ENCODE peak calls at places on chromosomes 3 and 15, in nine cellular contexts. B is thyroid gland, X is tibial nerve, Q is testis, N is right lobe of liver, R is body of pancreas, V is sigmoid colon, K is IMR-90, E is uterus. D is an unnamed sample.

GRCh38 chr3:180183346-180183745 is 146.6 kb upstream of the PEX5L start:
- DNase-seq in E (no peak), B (no peak), Q (no peak), X (no peak), N (no peak), V (no peak), K (no peak), R (no peak), D (no peak)

GRCh38 chr3:194148383-194148782 is 12.4 kb downstream of the HES1 start:
- DNase-seq in X (peak; percentile 45), K (peak; percentile 34), N (peak; percentile 84), R (no peak), Q (no peak), E (no peak), B (peak; percentile 51), V (no peak), D (no peak)

GRCh38 chr3:61589856-61590255 is 28.5 kb downstream of the PTPRG start:
- DNase-seq in B (no peak), N (no peak), E (no peak), Q (no peak), R (no peak), K (peak; percentile 82), V (no peak), X (no peak), D (no peak)

GRCh38 chr3:195769551-195769950 is 42.2 kb downstream of the MUC4 start:
- DNase-seq in X (no peak), Q (peak; percentile 10), B (no peak), V (no peak), N (no peak), K (no peak), R (no peak), E (peak; percentile 3), D (no peak)

GRCh38 chr15:41801850-41802455 is 25.9 kb upstream of the JMJD7 start:
- DNase-seq in V (no peak), X (no peak), Q (no peak), B (no peak), E (no peak), R (no peak), N (no peak), K (peak; percentile 77), D (no peak)

GRCh38 chr3:53696401-53697172 is 149.6 kb downstream of the CHDH start:
- DNase-seq in V (peak; percentile 56), X (no peak), K (no peak), E (no peak), R (no peak), N (no peak), Q (no peak), B (no peak), D (no peak)

GRCh38 chr3:13420817-13421755 is 964 bp upstream of the NUP210 start:
- DNase-seq in B (peak; percentile 18), Q (peak; percentile 24), V (no peak), X (peak; percentile 5), R (peak; percentile 29), E (no peak), K (no peak), N (no peak), D (no peak)

GRCh38 chr3:57184516-57184915 is 15.3 kb downstream of the HESX1 start:
- DNase-seq in Q (no peak), V (no peak), X (no peak), N (no peak), E (no peak), K (no peak), B (no peak), R (no peak), D (no peak)

GRCh38 chr3:45613781-45614180 is 19.2 kb downstream of the LIMD1 start:
- DNase-seq in Q (no peak), X (no peak), K (no peak), R (no peak), V (no peak), B (no peak), E (no peak), N (no peak), D (no peak)

GRCh38 chr3:45616158-45616557 is 21.6 kb downstream of the LIMD1 start:
- DNase-seq in X (no peak), R (no peak), V (no peak), N (no peak), K (no peak), B (no peak), E (no peak), Q (no peak), D (no peak)

GRCh38 chr3:45618081-45618509 is 23.5 kb downstream of the LIMD1 start:
- DNase-seq in B (peak; percentile 92), K (peak; percentile 41), V (no peak), X (no peak), N (peak; percentile 68), Q (no peak), R (peak; percentile 76), E (no peak), D (peak; percentile 76)

GRCh38 chr3:45612918-45613602 is 18.5 kb downstream of the LIMD1 start:
- DNase-seq in R (no peak), V (no peak), E (no peak), B (peak; percentile 49), Q (no peak), N (no peak), X (no peak), K (peak; percentile 23), D (no peak)

DNA sequence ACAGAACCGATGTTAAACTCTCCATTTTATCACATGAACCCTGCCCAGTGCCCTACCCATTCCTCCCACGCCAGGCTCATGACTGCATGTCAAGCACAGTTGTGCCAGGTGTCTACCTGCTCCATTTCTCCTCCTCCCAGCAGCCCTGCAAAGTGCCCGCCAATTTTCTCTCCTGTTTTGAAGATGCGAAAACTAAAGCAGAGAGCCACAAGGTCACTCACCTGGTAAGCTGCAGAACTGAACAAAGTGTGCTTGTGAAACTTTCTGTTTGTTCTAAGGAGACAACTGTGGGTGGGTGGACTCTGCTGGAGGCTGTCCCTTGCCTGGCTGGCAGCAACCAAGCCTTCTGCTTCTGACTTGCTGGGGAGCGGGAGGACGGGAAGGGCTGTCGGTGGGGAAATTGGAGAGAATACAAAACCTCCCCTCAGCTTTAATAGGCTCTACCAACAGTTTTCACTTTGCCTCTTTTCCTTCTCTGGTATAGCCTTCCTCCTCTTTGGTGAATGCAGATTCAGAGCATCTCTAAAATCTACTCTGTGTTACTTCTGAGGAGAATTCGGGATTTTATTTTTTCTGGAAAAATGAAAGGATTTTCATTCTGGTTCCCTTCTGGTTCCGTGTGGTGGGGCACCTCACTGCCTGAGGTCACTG is 23.0 kb downstream of the LIMD1 start:
- DNase-seq in Q (no peak), E (no peak), N (peak; percentile 93), V (no peak), B (peak; percentile 89), X (no peak), R (peak; percentile 84), K (no peak), D (no peak)
- H3K27ac ChIP-seq in Q (no peak overlapping the region), E (no peak overlapping the region), N (peak overlapping the region; percentile 75), V (no peak overlapping the region), B (peak overlapping the region; percentile 87), X (no peak overlapping the region), R (peak overlapping the region; percentile 83), K (no peak overlapping the region), D (peak overlapping the region; percentile 13)

GRCh38 chr3:9553949-9554513 is 409 bp upstream of the LHFPL4 start:
- DNase-seq in R (no peak), V (no peak), X (no peak), E (no peak), N (no peak), Q (no peak), B (no peak), K (no peak), D (no peak)
- TF ChIP-seq POLR2A in R (no peak), V (no peak), X (no peak), E (no peak), N (no peak), Q (no peak), B (no peak), K (no peak), D (no peak)

GRCh38 chr3:111735912-111736311 is 123.2 kb upstream of the PHLDB2 start:
- DNase-seq in X (no peak), K (no peak), E (no peak), V (no peak), B (no peak), Q (no peak), R (no peak), N (no peak), D (no peak)

GRCh38 chr3:111738790-111739189 is 120.3 kb upstream of the PHLDB2 start:
- DNase-seq in V (no peak), E (no peak), X (no peak), B (no peak), Q (no peak), N (no peak), R (no peak), K (no peak), D (no peak)

GRCh38 chr3:111737712-111738097 is 121.4 kb upstream of the PHLDB2 start:
- DNase-seq in K (peak; percentile 98), B (peak; percentile 32), N (peak; percentile 76), Q (peak; percentile 69), R (peak; percentile 83), V (peak; percentile 86), X (peak; percentile 87), E (peak; percentile 66), D (peak; percentile 73)

GRCh38 chr3:111738238-111738637 is 120.8 kb upstream of the PHLDB2 start:
- DNase-seq in V (no peak), Q (no peak), R (no peak), N (no peak), B (no peak), K (no peak), X (no peak), E (no peak), D (no peak)

DNA sequence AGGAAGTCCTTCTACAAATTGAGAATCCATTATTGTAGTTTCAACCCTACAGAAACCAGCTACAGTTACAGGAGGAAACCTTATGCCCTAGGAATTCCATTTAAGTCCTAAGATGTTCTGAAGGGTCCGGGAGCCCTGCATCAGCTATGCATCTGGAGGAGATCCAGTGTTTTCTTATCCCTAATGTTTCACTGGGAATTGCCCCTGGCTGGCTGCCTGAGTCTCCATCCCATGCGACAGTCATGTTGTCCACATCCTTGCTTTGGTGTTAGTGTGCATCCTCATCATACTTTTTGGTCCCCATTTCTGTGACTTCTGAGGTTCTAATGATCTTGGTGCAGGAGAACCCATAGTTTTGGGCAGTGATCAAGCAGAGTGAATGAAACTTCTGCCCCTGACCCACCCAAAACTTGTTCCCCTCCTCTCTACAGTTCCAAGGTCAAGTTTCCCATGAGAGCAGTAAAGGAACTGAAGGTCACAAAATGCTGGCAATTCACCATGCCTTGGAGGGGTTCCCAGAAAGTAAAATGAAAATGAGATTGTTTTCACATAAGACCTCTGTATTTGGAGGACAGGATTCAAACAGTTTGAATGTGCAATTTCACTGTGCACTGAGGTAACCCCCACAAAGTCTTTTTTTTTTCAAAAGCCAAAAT is 121.9 kb upstream of the PHLDB2 start:
- DNase-seq in R (peak; percentile 40), K (no peak), V (no peak), N (no peak), Q (peak; percentile 30), X (no peak), B (no peak), E (no peak), D (peak; percentile 78)
- H3K27ac ChIP-seq in R (peak overlapping the region; percentile 59), K (peak overlapping the region; percentile 44), V (peak overlapping the region; percentile 80), N (peak overlapping the region; percentile 95), Q (no peak overlapping the region), X (no peak overlapping the region), B (peak overlapping the region; percentile 68), E (peak overlapping the region; percentile 95), D (peak overlapping the region; percentile 82)

DNA sequence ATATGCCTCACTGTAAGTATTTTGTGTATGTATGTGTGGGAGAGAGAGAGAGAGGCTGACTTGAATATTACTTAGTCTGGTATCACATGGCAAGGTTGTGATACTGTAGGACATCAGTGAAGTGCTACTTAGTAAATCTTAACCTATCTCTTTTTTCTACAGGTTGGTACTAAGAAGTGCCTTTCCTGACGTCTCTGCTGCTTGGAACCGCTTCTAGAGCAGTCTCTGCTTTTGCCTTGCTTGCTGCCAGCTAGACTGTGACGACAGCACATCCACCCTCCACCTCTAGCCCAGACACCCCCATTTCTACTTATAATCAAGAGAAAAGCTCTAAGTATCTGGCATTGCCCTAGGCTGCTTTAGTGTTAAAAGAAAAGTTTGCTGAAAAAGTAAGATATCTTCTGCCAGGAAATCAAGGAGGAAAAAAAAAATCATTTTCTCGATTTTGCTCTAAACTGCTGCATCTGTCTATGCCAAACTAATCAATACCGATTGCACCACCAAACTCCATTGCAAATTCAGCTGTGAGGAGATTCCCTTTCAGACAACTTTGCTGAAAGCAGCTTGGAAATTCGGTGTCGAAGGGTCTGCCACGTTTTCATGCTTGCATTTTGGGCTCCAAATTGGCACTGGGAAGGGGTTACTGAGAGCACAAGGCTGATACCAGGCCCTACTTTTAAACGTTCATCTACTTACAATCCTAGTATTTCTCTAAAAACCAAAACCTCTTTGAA is 30.7 kb downstream of the MBNL1 start:
- DNase-seq in E (no peak), N (peak; percentile 61), Q (peak; percentile 47), B (peak; percentile 50), X (no peak), K (no peak), V (peak; percentile 74), R (peak; percentile 42), D (no peak)
- TF ChIP-seq POLR2A in E (no peak), N (no peak), Q (no peak), B (no peak), X (no peak), K (no peak), V (no peak), R (no peak), D (no peak)

D was measured in heart left ventricle.